ENCODE peak calls at places on chromosome 20, in four cellular contexts. One of them, this sample, is unnamed.

GRCh38 chr20:50575869-50576720 is 65.9 kb downstream of the PTPN1 start:
- DNase-seq in endothelial cell: peak; percentile 58
- DNase-seq in activated T-helper 1 cell treated with anti-CD3 and anti-CD28 coated beads, Interleukin-12 subunit alpha, Interleukin-12 subunit beta, Interleukin-2, Interleukin-4 antibody, amounts not matched to agents 30 ng/mL and 10 ng/mL and 1 ng/mL, durations not matched to agents 14 hours and 24 hours and 36 hours: peak; percentile 37
- DNase-seq in SK-MEL-5: peak; percentile 78
- DNase-seq in this sample: peak; percentile 35

GRCh38 chr20:2890743-2891142 is 17.5 kb downstream of the PTPRA start:
- DNase-seq in endothelial cell: no peak
- DNase-seq in activated T-helper 1 cell treated with anti-CD3 and anti-CD28 coated beads, Interleukin-12 subunit alpha, Interleukin-12 subunit beta, Interleukin-2, Interleukin-4 antibody, amounts not matched to agents 30 ng/mL and 10 ng/mL and 1 ng/mL, durations not matched to agents 14 hours and 24 hours and 36 hours: no peak
- DNase-seq in SK-MEL-5: no peak
- DNase-seq in this sample: no peak

GRCh38 chr20:51108638-51109363 is 85.9 kb upstream of the KCNG1 start:
- DNase-seq in endothelial cell: no peak
- DNase-seq in activated T-helper 1 cell treated with anti-CD3 and anti-CD28 coated beads, Interleukin-12 subunit alpha, Interleukin-12 subunit beta, Interleukin-2, Interleukin-4 antibody, amounts not matched to agents 30 ng/mL and 10 ng/mL and 1 ng/mL, durations not matched to agents 14 hours and 24 hours and 36 hours: no peak
- DNase-seq in SK-MEL-5: no peak
- DNase-seq in this sample: no peak

GRCh38 chr20:47400685-47401084 is 44.2 kb upstream of the ZMYND8 start:
- DNase-seq in endothelial cell: no peak
- DNase-seq in activated T-helper 1 cell treated with anti-CD3 and anti-CD28 coated beads, Interleukin-12 subunit alpha, Interleukin-12 subunit beta, Interleukin-2, Interleukin-4 antibody, amounts not matched to agents 30 ng/mL and 10 ng/mL and 1 ng/mL, durations not matched to agents 14 hours and 24 hours and 36 hours: no peak
- DNase-seq in SK-MEL-5: peak; percentile 42
- DNase-seq in this sample: no peak

GRCh38 chr20:31595654-31596411 is 9.3 kb upstream of the ID1 start:
- DNase-seq in endothelial cell: no peak
- DNase-seq in activated T-helper 1 cell treated with anti-CD3 and anti-CD28 coated beads, Interleukin-12 subunit alpha, Interleukin-12 subunit beta, Interleukin-2, Interleukin-4 antibody, amounts not matched to agents 30 ng/mL and 10 ng/mL and 1 ng/mL, durations not matched to agents 14 hours and 24 hours and 36 hours: no peak
- DNase-seq in SK-MEL-5: peak; percentile 91
- DNase-seq in this sample: no peak

GRCh38 chr20:36852187-36852586 is 23.8 kb upstream of the TLDC2 start:
- DNase-seq in endothelial cell: no peak
- DNase-seq in activated T-helper 1 cell treated with anti-CD3 and anti-CD28 coated beads, Interleukin-12 subunit alpha, Interleukin-12 subunit beta, Interleukin-2, Interleukin-4 antibody, amounts not matched to agents 30 ng/mL and 10 ng/mL and 1 ng/mL, durations not matched to agents 14 hours and 24 hours and 36 hours: no peak
- DNase-seq in SK-MEL-5: no peak
- DNase-seq in this sample: no peak

GRCh38 chr20:24672886-24673677 is 203.7 kb downstream of the SYNDIG1 start:
- DNase-seq in endothelial cell: no peak
- DNase-seq in activated T-helper 1 cell treated with anti-CD3 and anti-CD28 coated beads, Interleukin-12 subunit alpha, Interleukin-12 subunit beta, Interleukin-2, Interleukin-4 antibody, amounts not matched to agents 30 ng/mL and 10 ng/mL and 1 ng/mL, durations not matched to agents 14 hours and 24 hours and 36 hours: no peak
- DNase-seq in SK-MEL-5: no peak
- DNase-seq in this sample: no peak

GRCh38 chr20:46558511-46558959 is 8.1 kb upstream of the OCSTAMP start:
- DNase-seq in endothelial cell: no peak
- DNase-seq in activated T-helper 1 cell treated with anti-CD3 and anti-CD28 coated beads, Interleukin-12 subunit alpha, Interleukin-12 subunit beta, Interleukin-2, Interleukin-4 antibody, amounts not matched to agents 30 ng/mL and 10 ng/mL and 1 ng/mL, durations not matched to agents 14 hours and 24 hours and 36 hours: no peak
- DNase-seq in SK-MEL-5: peak; percentile 11
- DNase-seq in this sample: no peak

GRCh38 chr20:11261533-11262000 is 587.8 kb upstream of the JAG1 start:
- DNase-seq in endothelial cell: no peak
- DNase-seq in activated T-helper 1 cell treated with anti-CD3 and anti-CD28 coated beads, Interleukin-12 subunit alpha, Interleukin-12 subunit beta, Interleukin-2, Interleukin-4 antibody, amounts not matched to agents 30 ng/mL and 10 ng/mL and 1 ng/mL, durations not matched to agents 14 hours and 24 hours and 36 hours: no peak
- DNase-seq in SK-MEL-5: no peak
- DNase-seq in this sample: no peak

GRCh38 chr20:44900231-44900854 is 9.5 kb upstream of the PABPC1L start:
- DNase-seq in endothelial cell: no peak
- DNase-seq in activated T-helper 1 cell treated with anti-CD3 and anti-CD28 coated beads, Interleukin-12 subunit alpha, Interleukin-12 subunit beta, Interleukin-2, Interleukin-4 antibody, amounts not matched to agents 30 ng/mL and 10 ng/mL and 1 ng/mL, durations not matched to agents 14 hours and 24 hours and 36 hours: no peak
- DNase-seq in SK-MEL-5: no peak
- DNase-seq in this sample: no peak

GRCh38 chr20:25325073-25325472 is 65.6 kb downstream of the ABHD12 start:
- DNase-seq in endothelial cell: no peak
- DNase-seq in activated T-helper 1 cell treated with anti-CD3 and anti-CD28 coated beads, Interleukin-12 subunit alpha, Interleukin-12 subunit beta, Interleukin-2, Interleukin-4 antibody, amounts not matched to agents 30 ng/mL and 10 ng/mL and 1 ng/mL, durations not matched to agents 14 hours and 24 hours and 36 hours: no peak
- DNase-seq in SK-MEL-5: no peak
- DNase-seq in this sample: no peak

This sample was measured in stimulated activated naive B cell treated with anti-CD40 and anti-IgM and Interleukin-4, amounts not matched to agents 10 μg/mL and 1 μg/mL and 100 μg/mL, for 72 hours.